ENCODE peak calls at places on chromosomes 7 and 10, in ten cellular contexts. Z is stimulated activated CD4-positive, alpha-beta T cell treated with anti-CD3 and anti-CD28 coated beads, Interleukin-15, amount 100 ng/mL, for 48 hours; S is CD8-positive, alpha-beta T cell; H is glutamatergic neuron; J is ovary; G is C1 segment of cervical spinal cord; B is T-cell; E is skeletal muscle cell; U is activated T-helper 1 cell treated with anti-CD3 and anti-CD28 coated beads, Interleukin-12 subunit alpha, Interleukin-12 subunit beta, Interleukin-2, Interleukin-4 antibody, amounts not matched to agents 30 ng/mL and 10 ng/mL and 1 ng/mL, durations not matched to agents 14 hours and 24 hours and 36 hours; O is AG08396. Q is an unnamed sample.

GRCh38 chr10:120493411-120494312 is 36.6 kb downstream of the PLPP4 start:
- DNase-seq in U (no peak), B (no peak), J (no peak), O (no peak), G (no peak), E (no peak), S (no peak), Z (no peak), H (no peak), Q (no peak)

GRCh38 chr7:151823783-151824182 is 53.1 kb downstream of the PRKAG2 start:
- DNase-seq in B (no peak), S (no peak), J (no peak), U (no peak), O (no peak), Z (no peak), G (no peak), H (no peak), E (no peak), Q (no peak)

GRCh38 chr7:51250517-51250916 is 66.1 kb downstream of the COBL start:
- DNase-seq in E (no peak), B (no peak), Z (no peak), G (no peak), S (no peak), U (no peak), H (no peak), O (no peak), J (no peak), Q (no peak)

GRCh38 chr10:1698185-1698584 is 39.1 kb downstream of the ADARB2 start:
- DNase-seq in G (no peak), B (no peak), Z (no peak), O (no peak), H (no peak), E (no peak), S (no peak), J (no peak), U (no peak), Q (no peak)

GRCh38 chr10:35778344-35778743 is 136.2 kb upstream of the FZD8 start:
- DNase-seq in J (no peak), G (no peak), Z (no peak), E (no peak), H (no peak), B (no peak), O (no peak), S (no peak), U (no peak), Q (no peak)

GRCh38 chr10:103667390-103667789 is 173.9 kb downstream of the NEURL1 start:
- DNase-seq in B (no peak), H (no peak), O (no peak), U (no peak), G (no peak), S (no peak), J (peak), Z (no peak), E (no peak), Q (no peak)

GRCh38 chr10:121310151-121310711 is 288.0 kb downstream of the FGFR2 start:
- DNase-seq in Z (no peak), S (no peak), H (no peak), G (no peak), U (no peak), B (no peak), O (no peak), E (no peak), J (no peak), Q (no peak)

GRCh38 chr10:43086321-43086942 is 9.6 kb downstream of the RET start:
- DNase-seq in G (no peak), E (no peak), J (no peak), B (no peak), H (no peak), U (no peak), S (no peak), Z (no peak), O (no peak), Q (no peak)

GRCh38 chr10:49371967-49372366 is 23.9 kb downstream of the DRGX start:
- DNase-seq in U (no peak), E (no peak), H (no peak), Z (no peak), O (no peak), G (no peak), S (no peak), B (no peak), J (no peak), Q (no peak)

GRCh38 chr7:28533731-28534531 is 121.6 kb downstream of the CREB5 start:
- DNase-seq in B (no peak), J (peak), Z (no peak), G (peak), E (peak), H (no peak), U (no peak), S (no peak), O (no peak), Q (no peak)

Q was measured in RWPE2.